ENCODE peak calls at places on chromosomes 7 and 10, in five cellular contexts. C, S, Y, J and B are unnamed samples.

GRCh38 chr7:100215895-100216294 is 3.9 kb upstream of the PVRIG start:
- DNase-seq in C (no peak), S (no peak), Y (no peak), J (no peak), B (peak; percentile 38)

GRCh38 chr7:139982927-139983925 is 79.5 kb downstream of the PARP12 start:
- DNase-seq in C (no peak), S (no peak), Y (no peak), J (no peak), B (peak; percentile 12)

GRCh38 chr7:2109936-2110585 is 122.7 kb downstream of the MAD1L1 start:
- DNase-seq in C (no peak), S (no peak), Y (peak; percentile 55), J (no peak), B (peak; percentile 94)

GRCh38 chr7:99997545-99998137 is 17.8 kb upstream of the ZKSCAN1 start:
- DNase-seq in C (peak; percentile 42), S (peak; percentile 67), Y (peak; percentile 57), J (no peak), B (no peak)

GRCh38 chr10:3785849-3786290 is 861 bp upstream of the KLF6 start:
- DNase-seq in C (peak; percentile 35), S (peak; percentile 48), Y (peak; percentile 69), J (no peak), B (peak; percentile 71)

GRCh38 chr7:70092314-70093303 is 494.3 kb downstream of the AUTS2 start:
- DNase-seq in C (no peak), S (no peak), Y (no peak), J (no peak), B (no peak)

GRCh38 chr7:84291756-84292155 is 97.2 kb upstream of the SEMA3A start:
- DNase-seq in C (peak; percentile 52), S (no peak), Y (no peak), J (no peak), B (no peak)

GRCh38 chr10:125953778-125954385 is 57.5 kb downstream of the FANK1 start:
- DNase-seq in C (no peak), S (no peak), Y (no peak), J (no peak), B (no peak)

GRCh38 chr10:86960003-86960862 is 1.8 kb downstream of the SNCG start:
- DNase-seq in C (no peak), S (peak; percentile 79), Y (peak; percentile 62), J (no peak), B (peak; percentile 80)

GRCh38 chr7:31114593-31115343 is 62.7 kb downstream of the ADCYAP1R1 start:
- DNase-seq in C (peak; percentile 51), S (no peak), Y (peak; percentile 48), J (no peak), B (peak; percentile 50)

GRCh38 chr10:43128331-43128730 is 9.9 kb upstream of the CSGALNACT2 start:
- DNase-seq in C (no peak), S (peak; percentile 17), Y (no peak), J (no peak), B (no peak)

GRCh38 chr7:101590663-101591435 is 38.2 kb downstream of the MYL10 start:
- DNase-seq in C (no peak), S (no peak), Y (no peak), J (no peak), B (no peak)

DNA sequence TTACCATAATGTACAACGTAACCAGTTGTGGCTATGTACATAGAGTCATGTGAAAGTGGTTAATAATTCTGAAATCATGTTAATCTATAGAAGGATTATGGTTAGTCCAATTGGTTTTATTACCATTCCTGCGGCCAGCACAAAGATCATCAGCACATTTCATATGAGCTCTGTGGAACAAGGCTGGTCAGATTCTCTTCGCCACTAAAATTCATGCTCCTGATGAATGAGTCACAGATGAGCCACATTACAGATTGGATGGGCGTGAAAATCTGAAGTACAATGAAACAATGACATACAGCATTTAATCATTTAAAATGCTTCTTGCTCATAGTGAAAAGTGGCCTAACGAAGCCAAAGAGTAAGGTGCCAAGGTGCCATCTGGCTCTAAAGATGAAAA is 716.2 kb upstream of the PHF14 start:
- DNase-seq in C (no peak), S (no peak), Y (no peak), J (no peak), B (no peak)
- H2BK12ac ChIP-seq in C (no peak overlapping the region), S (no peak overlapping the region), Y (no peak overlapping the region), J (no peak overlapping the region), B (no peak overlapping the region)

GRCh38 chr10:31112961-31113360 is 81.3 kb upstream of the ZNF438 start:
- DNase-seq in C (no peak), S (no peak), Y (no peak), J (no peak), B (no peak)
- H2BK12ac ChIP-seq in C (no peak overlapping the region), S (no peak overlapping the region), Y (no peak overlapping the region), J (no peak overlapping the region), B (no peak overlapping the region)

GRCh38 chr7:73983437-73984164 is 44.4 kb upstream of the ELN start:
- DNase-seq in C (no peak), S (no peak), Y (no peak), J (no peak), B (no peak)
- H2BK12ac ChIP-seq in C (no peak overlapping the region), S (no peak overlapping the region), Y (no peak overlapping the region), J (no peak overlapping the region), B (no peak overlapping the region)

GRCh38 chr10:5761220-5761619 is 52.0 kb downstream of the GDI2 start:
- DNase-seq in C (no peak), S (no peak), Y (no peak), J (no peak), B (no peak)
- H2BK12ac ChIP-seq in C (no peak overlapping the region), S (no peak overlapping the region), Y (no peak overlapping the region), J (no peak overlapping the region), B (no peak overlapping the region)

GRCh38 chr7:87870471-87870870 is 5.7 kb downstream of the SLC25A40 start:
- DNase-seq in C (no peak), S (no peak), Y (no peak), J (no peak), B (no peak)

GRCh38 chr7:87866089-87866488 is 10.1 kb downstream of the SLC25A40 start:
- DNase-seq in C (no peak), S (no peak), Y (no peak), J (no peak), B (no peak)
- H2BK12ac ChIP-seq in C (no peak overlapping the region), S (no peak overlapping the region), Y (no peak overlapping the region), J (no peak overlapping the region), B (no peak overlapping the region)

DNA sequence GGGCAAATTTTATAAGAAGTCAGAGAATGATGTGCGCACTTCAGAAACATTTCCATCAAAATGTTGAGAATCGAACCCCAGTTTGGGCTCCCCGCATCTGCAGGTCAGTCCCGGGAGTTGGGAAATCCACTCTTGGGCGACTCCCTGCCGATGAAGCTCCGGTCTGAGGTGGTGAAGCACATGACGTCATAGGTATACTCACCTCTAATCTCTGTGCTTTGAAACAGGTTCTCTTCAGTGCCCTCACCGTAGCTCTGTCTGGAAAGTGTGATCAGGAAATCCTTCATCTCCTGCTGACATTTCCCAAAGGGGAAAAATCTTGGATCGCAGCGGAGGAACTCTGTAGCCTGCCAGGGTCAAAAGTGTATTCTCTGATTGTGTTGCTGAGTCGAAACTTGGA is 138.5 kb downstream of the ABCA13 start:
- DNase-seq in C (no peak), S (no peak), Y (no peak), J (no peak), B (no peak)
- H2BK12ac ChIP-seq in C (no peak overlapping the region), S (no peak overlapping the region), Y (no peak overlapping the region), J (no peak overlapping the region), B (no peak overlapping the region)

DNA sequence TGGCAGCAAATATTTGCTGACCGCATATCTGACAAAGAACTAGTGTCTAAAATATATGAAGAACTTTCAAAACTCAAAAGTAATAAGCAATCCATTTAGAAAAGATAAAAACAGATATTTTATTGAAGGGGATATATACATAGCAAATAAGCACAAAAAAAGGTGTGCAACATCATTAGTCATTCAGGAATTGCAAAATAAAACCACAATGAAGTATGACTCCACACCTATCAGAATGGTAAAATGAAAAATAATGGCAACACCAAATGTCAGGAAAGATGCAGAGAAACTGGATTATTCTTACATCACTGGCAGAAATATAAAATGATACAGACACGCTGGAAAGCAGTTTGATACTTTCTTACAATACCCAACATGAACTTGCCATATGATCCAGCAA is 645.7 kb downstream of the GRID1 start:
- DNase-seq in C (no peak), S (no peak), Y (no peak), J (no peak), B (no peak)
- H2BK12ac ChIP-seq in C (no peak overlapping the region), S (no peak overlapping the region), Y (no peak overlapping the region), J (no peak overlapping the region), B (no peak overlapping the region)

GRCh38 chr10:59907918-59908807 is 1.8 kb upstream of the CCDC6 start:
- DNase-seq in C (peak; percentile 55), S (peak; percentile 86), Y (peak; percentile 56), J (peak; percentile 80), B (peak; percentile 94)

GRCh38 chr10:59905735-59906416 is 480 bp downstream of the CCDC6 start:
- DNase-seq in C (no peak), S (no peak), Y (no peak), J (no peak), B (peak; percentile 14)

GRCh38 chr10:59906417-59907202 is at the start of gene CCDC6:
- DNase-seq in C (peak; percentile 89), S (peak; percentile 89), Y (peak; percentile 94), J (peak; percentile 51), B (peak; percentile 95)

GRCh38 chr10:59908808-59909143 is 2.4 kb upstream of the CCDC6 start:
- DNase-seq in C (no peak), S (no peak), Y (no peak), J (no peak), B (no peak)

GRCh38 chr10:59907537-59907917 is 1.2 kb upstream of the CCDC6 start:
- DNase-seq in C (no peak), S (no peak), Y (no peak), J (no peak), B (peak; percentile 40)
- H2BK12ac ChIP-seq in C (no peak overlapping the region), S (no peak overlapping the region), Y (no peak overlapping the region), J (peak overlapping the region; percentile 64), B (no peak overlapping the region)

GRCh38 chr10:130726996-130727725 is 584.4 kb downstream of the TCERG1L start:
- DNase-seq in C (no peak), S (no peak), Y (no peak), J (no peak), B (no peak)
- H2BK12ac ChIP-seq in C (no peak overlapping the region), S (no peak overlapping the region), Y (no peak overlapping the region), J (no peak overlapping the region), B (no peak overlapping the region)